ENCODE peak calls at places on chromosome 22, in ten cellular contexts. One of them, this sample, is unnamed.

GRCh38 chr22:29700949-29701927 is 18.6 kb upstream of the CABP7 start:
- DNase-seq in psoas muscle: no peak
- DNase-seq in AG04450: no peak
- DNase-seq in upper lobe of right lung: no peak
- DNase-seq in thoracic aorta: no peak
- DNase-seq in fibroblast of mammary gland: peak; percentile 28
- DNase-seq in fibroblast of villous mesenchyme: peak; percentile 18
- DNase-seq in PC-9: peak; percentile 60
- DNase-seq in lower leg skin: peak; percentile 81
- DNase-seq in HFF-Myc: no peak
- DNase-seq in this sample: peak; percentile 39

GRCh38 chr22:35322126-35322525 is 22.4 kb downstream of the TOM1 start:
- DNase-seq in AG04450: no peak
- DNase-seq in fibroblast of mammary gland: no peak
- DNase-seq in upper lobe of right lung: no peak
- DNase-seq in fibroblast of villous mesenchyme: no peak
- DNase-seq in HFF-Myc: no peak
- DNase-seq in PC-9: no peak
- DNase-seq in thoracic aorta: no peak
- DNase-seq in psoas muscle: peak; percentile 48
- DNase-seq in lower leg skin: no peak
- DNase-seq in this sample: no peak

GRCh38 chr22:43631846-43632245 is 180.3 kb downstream of the EFCAB6 start:
- DNase-seq in HFF-Myc: no peak
- DNase-seq in upper lobe of right lung: no peak
- DNase-seq in thoracic aorta: no peak
- DNase-seq in fibroblast of villous mesenchyme: no peak
- DNase-seq in PC-9: no peak
- DNase-seq in fibroblast of mammary gland: no peak
- DNase-seq in AG04450: no peak
- DNase-seq in psoas muscle: no peak
- DNase-seq in lower leg skin: peak; percentile 66
- DNase-seq in this sample: no peak

GRCh38 chr22:49119551-49119952 is 708.1 kb downstream of the BRD1 start:
- DNase-seq in fibroblast of mammary gland: no peak
- DNase-seq in HFF-Myc: no peak
- DNase-seq in psoas muscle: peak; percentile 60
- DNase-seq in fibroblast of villous mesenchyme: peak; percentile 1
- DNase-seq in PC-9: no peak
- DNase-seq in lower leg skin: peak; percentile 96
- DNase-seq in AG04450: no peak
- DNase-seq in thoracic aorta: peak; percentile 34
- DNase-seq in upper lobe of right lung: no peak
- DNase-seq in this sample: no peak

GRCh38 chr22:43402128-43402527 is 9.7 kb upstream of the MPPED1 start:
- DNase-seq in HFF-Myc: no peak
- DNase-seq in fibroblast of villous mesenchyme: no peak
- DNase-seq in psoas muscle: no peak
- DNase-seq in fibroblast of mammary gland: no peak
- DNase-seq in thoracic aorta: no peak
- DNase-seq in PC-9: no peak
- DNase-seq in lower leg skin: no peak
- DNase-seq in upper lobe of right lung: no peak
- DNase-seq in AG04450: no peak
- DNase-seq in this sample: no peak

GRCh38 chr22:37069319-37069718 is 17.8 kb downstream of the KCTD17 start:
- DNase-seq in AG04450: no peak
- DNase-seq in fibroblast of mammary gland: no peak
- DNase-seq in thoracic aorta: no peak
- DNase-seq in fibroblast of villous mesenchyme: no peak
- DNase-seq in upper lobe of right lung: no peak
- DNase-seq in psoas muscle: no peak
- DNase-seq in PC-9: no peak
- DNase-seq in HFF-Myc: no peak
- DNase-seq in lower leg skin: no peak
- DNase-seq in this sample: no peak

GRCh38 chr22:48837341-48837935 is 990.2 kb downstream of the BRD1 start:
- DNase-seq in upper lobe of right lung: peak; percentile 34
- DNase-seq in AG04450: no peak
- DNase-seq in fibroblast of mammary gland: no peak
- DNase-seq in PC-9: no peak
- DNase-seq in HFF-Myc: no peak
- DNase-seq in fibroblast of villous mesenchyme: no peak
- DNase-seq in thoracic aorta: no peak
- DNase-seq in psoas muscle: no peak
- DNase-seq in lower leg skin: no peak
- DNase-seq in this sample: no peak

GRCh38 chr22:32044913-32045312 is 1.9 kb downstream of the SLC5A1 start:
- DNase-seq in HFF-Myc: no peak
- DNase-seq in psoas muscle: no peak
- DNase-seq in fibroblast of mammary gland: peak; percentile 7
- DNase-seq in PC-9: no peak
- DNase-seq in lower leg skin: no peak
- DNase-seq in AG04450: no peak
- DNase-seq in fibroblast of villous mesenchyme: peak; percentile 20
- DNase-seq in thoracic aorta: no peak
- DNase-seq in upper lobe of right lung: no peak
- DNase-seq in this sample: no peak

DNA sequence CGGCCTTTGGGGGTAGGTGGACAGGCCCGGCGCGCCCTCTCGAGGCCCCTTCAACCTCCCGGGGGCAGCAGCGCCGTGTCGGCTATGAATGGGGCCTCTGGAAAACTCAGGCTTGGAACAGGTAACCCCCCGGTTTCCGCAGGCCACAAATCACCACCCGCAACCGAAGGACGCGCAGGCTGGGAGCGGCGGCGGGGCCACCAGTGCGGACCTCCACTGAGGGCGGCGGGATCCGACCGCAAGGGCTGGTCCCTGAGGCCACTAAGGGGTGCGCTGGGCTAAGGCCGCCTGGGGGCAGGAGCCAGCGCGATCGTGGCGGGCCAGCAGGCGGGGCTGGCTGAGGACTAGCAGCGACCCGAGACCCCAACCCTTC is 695 bp upstream of the ATF4 start:
- DNase-seq in HFF-Myc: no peak
- DNase-seq in PC-9: no peak
- DNase-seq in AG04450: no peak
- DNase-seq in fibroblast of villous mesenchyme: no peak
- DNase-seq in psoas muscle: peak; percentile 84
- DNase-seq in lower leg skin: peak; percentile 93
- DNase-seq in upper lobe of right lung: no peak
- DNase-seq in thoracic aorta: no peak
- DNase-seq in fibroblast of mammary gland: no peak
- DNase-seq in this sample: peak; percentile 68
- TF ChIP-seq CTCF in HFF-Myc: no peak
- TF ChIP-seq CTCF in PC-9: peak; percentile 59
- TF ChIP-seq CTCF in AG04450: peak; percentile 16
- TF ChIP-seq CTCF in fibroblast of villous mesenchyme: peak; percentile 29
- TF ChIP-seq CTCF in psoas muscle: peak; percentile 39
- TF ChIP-seq CTCF in lower leg skin: no peak
- TF ChIP-seq CTCF in upper lobe of right lung: no peak
- TF ChIP-seq CTCF in thoracic aorta: peak; percentile 34
- TF ChIP-seq CTCF in fibroblast of mammary gland: no peak
- TF ChIP-seq CTCF in this sample: peak; percentile 43

GRCh38 chr22:39429186-39429585 is 27.6 kb upstream of the MGAT3 start:
- DNase-seq in AG04450: no peak
- DNase-seq in psoas muscle: no peak
- DNase-seq in fibroblast of mammary gland: no peak
- DNase-seq in upper lobe of right lung: no peak
- DNase-seq in lower leg skin: no peak
- DNase-seq in thoracic aorta: no peak
- DNase-seq in HFF-Myc: no peak
- DNase-seq in PC-9: no peak
- DNase-seq in fibroblast of villous mesenchyme: no peak
- DNase-seq in this sample: no peak
- H3K4me3 ChIP-seq in AG04450: no peak overlapping the region
- H3K4me3 ChIP-seq in psoas muscle: no peak overlapping the region
- H3K4me3 ChIP-seq in fibroblast of mammary gland: no peak overlapping the region
- H3K4me3 ChIP-seq in upper lobe of right lung: no peak overlapping the region
- H3K4me3 ChIP-seq in lower leg skin: no peak overlapping the region
- H3K4me3 ChIP-seq in thoracic aorta: no peak overlapping the region
- H3K4me3 ChIP-seq in HFF-Myc: no peak overlapping the region
- H3K4me3 ChIP-seq in PC-9: no peak overlapping the region
- H3K4me3 ChIP-seq in fibroblast of villous mesenchyme: no peak overlapping the region
- H3K4me3 ChIP-seq in this sample: no peak overlapping the region

GRCh38 chr22:46045459-46046298 is 68.7 kb upstream of the WNT7B start:
- DNase-seq in fibroblast of mammary gland: no peak
- DNase-seq in thoracic aorta: no peak
- DNase-seq in PC-9: no peak
- DNase-seq in upper lobe of right lung: peak; percentile 70
- DNase-seq in AG04450: no peak
- DNase-seq in fibroblast of villous mesenchyme: no peak
- DNase-seq in psoas muscle: peak; percentile 75
- DNase-seq in lower leg skin: peak; percentile 91
- DNase-seq in HFF-Myc: no peak
- DNase-seq in this sample: no peak

GRCh38 chr22:46047841-46048595 is 71.1 kb upstream of the WNT7B start:
- DNase-seq in upper lobe of right lung: peak; percentile 71
- DNase-seq in fibroblast of mammary gland: peak; percentile 17
- DNase-seq in thoracic aorta: no peak
- DNase-seq in fibroblast of villous mesenchyme: no peak
- DNase-seq in AG04450: no peak
- DNase-seq in HFF-Myc: no peak
- DNase-seq in PC-9: no peak
- DNase-seq in lower leg skin: peak; percentile 92
- DNase-seq in psoas muscle: peak; percentile 63
- DNase-seq in this sample: no peak

GRCh38 chr22:46046299-46046685 is 69.3 kb upstream of the WNT7B start:
- DNase-seq in psoas muscle: no peak
- DNase-seq in thoracic aorta: no peak
- DNase-seq in lower leg skin: peak; percentile 87
- DNase-seq in fibroblast of villous mesenchyme: no peak
- DNase-seq in HFF-Myc: no peak
- DNase-seq in AG04450: no peak
- DNase-seq in PC-9: no peak
- DNase-seq in fibroblast of mammary gland: no peak
- DNase-seq in upper lobe of right lung: no peak
- DNase-seq in this sample: no peak

GRCh38 chr22:46044718-46045458 is 67.9 kb upstream of the WNT7B start:
- DNase-seq in PC-9: peak; percentile 12
- DNase-seq in fibroblast of villous mesenchyme: peak; percentile 33
- DNase-seq in AG04450: no peak
- DNase-seq in psoas muscle: no peak
- DNase-seq in HFF-Myc: no peak
- DNase-seq in lower leg skin: peak; percentile 91
- DNase-seq in thoracic aorta: no peak
- DNase-seq in fibroblast of mammary gland: no peak
- DNase-seq in upper lobe of right lung: peak; percentile 81
- DNase-seq in this sample: peak; percentile 46

GRCh38 chr22:46047226-46047625 is 70.3 kb upstream of the WNT7B start:
- DNase-seq in upper lobe of right lung: peak; percentile 48
- DNase-seq in HFF-Myc: no peak
- DNase-seq in PC-9: no peak
- DNase-seq in psoas muscle: peak; percentile 14
- DNase-seq in fibroblast of mammary gland: no peak
- DNase-seq in AG04450: no peak
- DNase-seq in lower leg skin: peak; percentile 83
- DNase-seq in fibroblast of villous mesenchyme: no peak
- DNase-seq in thoracic aorta: no peak
- DNase-seq in this sample: no peak
- TF ChIP-seq CTCF in upper lobe of right lung: no peak
- TF ChIP-seq CTCF in HFF-Myc: no peak
- TF ChIP-seq CTCF in PC-9: no peak
- TF ChIP-seq CTCF in psoas muscle: no peak
- TF ChIP-seq CTCF in fibroblast of mammary gland: no peak
- TF ChIP-seq CTCF in AG04450: no peak
- TF ChIP-seq CTCF in lower leg skin: no peak
- TF ChIP-seq CTCF in fibroblast of villous mesenchyme: no peak
- TF ChIP-seq CTCF in thoracic aorta: no peak
- TF ChIP-seq CTCF in this sample: no peak

GRCh38 chr22:30922151-30922611 is 46.4 kb downstream of the MORC2 start:
- DNase-seq in psoas muscle: peak; percentile 83
- DNase-seq in lower leg skin: peak; percentile 87
- DNase-seq in upper lobe of right lung: peak; percentile 87
- DNase-seq in HFF-Myc: peak; percentile 4
- DNase-seq in fibroblast of mammary gland: peak; percentile 53
- DNase-seq in fibroblast of villous mesenchyme: peak; percentile 68
- DNase-seq in thoracic aorta: no peak
- DNase-seq in AG04450: no peak
- DNase-seq in PC-9: peak; percentile 26
- DNase-seq in this sample: no peak
- H3K4me3 ChIP-seq in psoas muscle: peak overlapping the region; percentile 68
- H3K4me3 ChIP-seq in lower leg skin: no peak overlapping the region
- H3K4me3 ChIP-seq in upper lobe of right lung: peak overlapping the region; percentile 49
- H3K4me3 ChIP-seq in HFF-Myc: peak overlapping the region; percentile 28
- H3K4me3 ChIP-seq in fibroblast of mammary gland: peak overlapping the region; percentile 14
- H3K4me3 ChIP-seq in fibroblast of villous mesenchyme: peak overlapping the region; percentile 58
- H3K4me3 ChIP-seq in thoracic aorta: peak overlapping the region; percentile 72
- H3K4me3 ChIP-seq in AG04450: peak overlapping the region; percentile 48
- H3K4me3 ChIP-seq in PC-9: no peak overlapping the region
- H3K4me3 ChIP-seq in this sample: no peak overlapping the region

GRCh38 chr22:19687561-19688300 is 26.6 kb upstream of the SEPTIN5 start:
- DNase-seq in thoracic aorta: no peak
- DNase-seq in PC-9: peak; percentile 57
- DNase-seq in lower leg skin: no peak
- DNase-seq in HFF-Myc: no peak
- DNase-seq in upper lobe of right lung: peak; percentile 74
- DNase-seq in fibroblast of villous mesenchyme: no peak
- DNase-seq in AG04450: no peak
- DNase-seq in psoas muscle: peak; percentile 78
- DNase-seq in fibroblast of mammary gland: no peak
- DNase-seq in this sample: no peak
- TF ChIP-seq CTCF in thoracic aorta: no peak
- TF ChIP-seq CTCF in PC-9: no peak
- TF ChIP-seq CTCF in lower leg skin: no peak
- TF ChIP-seq CTCF in HFF-Myc: no peak
- TF ChIP-seq CTCF in upper lobe of right lung: no peak
- TF ChIP-seq CTCF in fibroblast of villous mesenchyme: no peak
- TF ChIP-seq CTCF in AG04450: no peak
- TF ChIP-seq CTCF in psoas muscle: no peak
- TF ChIP-seq CTCF in fibroblast of mammary gland: no peak
- TF ChIP-seq CTCF in this sample: no peak

GRCh38 chr22:46067159-46068111 is 82.9 kb upstream of the PPARA start:
- DNase-seq in AG04450: no peak
- DNase-seq in fibroblast of villous mesenchyme: peak; percentile 70
- DNase-seq in upper lobe of right lung: no peak
- DNase-seq in lower leg skin: peak; percentile 78
- DNase-seq in psoas muscle: peak; percentile 51
- DNase-seq in fibroblast of mammary gland: peak; percentile 65
- DNase-seq in thoracic aorta: no peak
- DNase-seq in HFF-Myc: no peak
- DNase-seq in PC-9: no peak
- DNase-seq in this sample: no peak
- H3K4me3 ChIP-seq in AG04450: peak overlapping the region; percentile 31
- H3K4me3 ChIP-seq in fibroblast of villous mesenchyme: peak overlapping the region; percentile 7
- H3K4me3 ChIP-seq in upper lobe of right lung: peak overlapping the region; percentile 79
- H3K4me3 ChIP-seq in lower leg skin: no peak overlapping the region
- H3K4me3 ChIP-seq in psoas muscle: peak overlapping the region; percentile 88
- H3K4me3 ChIP-seq in fibroblast of mammary gland: peak overlapping the region; percentile 45
- H3K4me3 ChIP-seq in thoracic aorta: peak overlapping the region; percentile 90
- H3K4me3 ChIP-seq in HFF-Myc: peak overlapping the region; percentile 56
- H3K4me3 ChIP-seq in PC-9: peak overlapping the region; percentile 70
- H3K4me3 ChIP-seq in this sample: no peak overlapping the region